ENCODE peak calls at places on chromosomes 4 and X, in nine cellular contexts. N is activated T-cell treated with anti-CD3 and anti-CD28 coated beads, Interleukin-2, amount 50 U/mL, for 4 hours; C is Right ventricle myocardium inferior; G is mucosa of descending colon; L is left ventricle myocardium superior; W is left lobe of liver; X is lower lobe of right lung; K is left cardiac atrium; V is activated naive CD8-positive, alpha-beta T cell treated with anti-CD3 and anti-CD28 coated beads, Interleukin-2, amount 50 U/mL, for 24 hours. S is an unnamed sample.

GRCh38 chr4:185683896-185684295 is 128.1 kb downstream of the SORBS2 start:
- ATAC-seq in V (no peak), X (no peak), W (no peak), L (peak; percentile 23), C (no peak), N (no peak), G (no peak), K (peak; percentile 21), S (no peak)

GRCh38 chr4:5635826-5636196 is 72.5 kb downstream of the EVC2 start:
- ATAC-seq in L (no peak), C (no peak), X (no peak), K (no peak), W (no peak), N (no peak), V (no peak), G (no peak), S (peak; percentile 67)

GRCh38 chrX:129792586-129793291 is 13.0 kb downstream of the SASH3 start:
- ATAC-seq in G (no peak), N (no peak), K (no peak), V (no peak), L (no peak), X (peak; percentile 6), W (no peak), C (no peak), S (no peak)

GRCh38 chrX:52839137-52839536 is 28.1 kb downstream of the XAGE5 start:
- ATAC-seq in N (no peak), W (no peak), L (no peak), G (no peak), C (no peak), V (no peak), X (no peak), K (no peak), S (no peak)

GRCh38 chr4:122978789-122979188 is 56.4 kb upstream of the NUDT6 start:
- ATAC-seq in W (no peak), C (no peak), G (no peak), N (no peak), X (no peak), K (no peak), V (no peak), L (no peak), S (no peak)

GRCh38 chr4:10106421-10107039 is 10.1 kb downstream of the WDR1 start:
- ATAC-seq in G (peak; percentile 52), C (peak; percentile 77), X (peak; percentile 76), W (peak; percentile 19), K (peak; percentile 92), V (peak; percentile 91), N (peak; percentile 93), L (peak; percentile 72), S (peak; percentile 87)

GRCh38 chrX:24426921-24427746 is 38.0 kb upstream of the PDK3 start:
- ATAC-seq in W (peak; percentile 79), K (peak; percentile 24), V (no peak), N (no peak), L (peak; percentile 54), G (peak; percentile 84), X (no peak), C (peak; percentile 10), S (no peak)

GRCh38 chr4:56914336-56914735 is 6.6 kb downstream of the REST start:
- ATAC-seq in V (no peak), N (no peak), G (no peak), W (no peak), L (no peak), C (no peak), X (no peak), K (no peak), S (no peak)

GRCh38 chrX:42128020-42128419 is 204.7 kb upstream of the CASK start:
- ATAC-seq in G (no peak), C (no peak), L (no peak), K (no peak), N (peak; percentile 23), W (no peak), V (peak; percentile 59), X (no peak), S (peak; percentile 87)

GRCh38 chrX:53281321-53281822 is at the start of gene IQSEC2:
- ATAC-seq in K (peak; percentile 94), G (peak; percentile 90), C (peak; percentile 87), V (no peak), X (peak; percentile 94), L (peak; percentile 93), W (peak; percentile 73), N (no peak), S (no peak)

GRCh38 chrX:10176121-10177003 is 19.6 kb downstream of the CLCN4 start:
- ATAC-seq in K (no peak), X (peak; percentile 25), G (peak; percentile 77), L (no peak), C (no peak), N (no peak), W (peak; percentile 77), V (no peak), S (no peak)

GRCh38 chr4:105257817-105258495 is 111.3 kb downstream of the TET2 start:
- ATAC-seq in G (no peak), V (no peak), N (no peak), K (no peak), X (no peak), C (no peak), W (peak; percentile 42), L (no peak), S (no peak)

GRCh38 chr4:97498875-97499274 is 644.4 kb downstream of the STPG2 start:
- ATAC-seq in N (no peak), X (no peak), G (no peak), W (peak; percentile 37), L (no peak), C (no peak), K (peak; percentile 77), V (no peak), S (no peak)

GRCh38 chr4:127737295-127737694 is 7.1 kb downstream of the SLC25A31 start:
- ATAC-seq in V (no peak), N (no peak), L (no peak), C (no peak), G (no peak), X (no peak), W (no peak), K (no peak), S (no peak)

GRCh38 chrX:109889289-109890006 is 113.5 kb upstream of the TMEM164 start:
- ATAC-seq in V (no peak), X (peak; percentile 65), K (peak; percentile 58), G (peak; percentile 46), C (peak; percentile 57), W (peak; percentile 44), L (peak; percentile 57), N (no peak), S (no peak)

GRCh38 chr4:67082746-67083145 is 462.6 kb downstream of the CENPC start:
- ATAC-seq in L (no peak), G (no peak), C (no peak), K (no peak), V (no peak), X (no peak), N (no peak), W (no peak), S (no peak)

GRCh38 chr4:52823478-52824092 is 38.5 kb upstream of the RASL11B start:
- ATAC-seq in L (no peak), G (no peak), K (peak; percentile 29), N (peak; percentile 87), C (no peak), X (peak; percentile 16), V (peak; percentile 82), W (no peak), S (peak; percentile 86)

GRCh38 chrX:48492293-48492910 is 16.4 kb upstream of the PORCN start:
- ATAC-seq in W (no peak), L (peak; percentile 48), X (no peak), G (no peak), V (no peak), K (peak; percentile 57), C (peak; percentile 34), N (no peak), S (no peak)

GRCh38 chr4:112861378-112862317 is 187.8 kb upstream of the ANK2 start:
- ATAC-seq in C (no peak), G (no peak), X (no peak), L (no peak), W (no peak), K (no peak), V (no peak), N (no peak), S (no peak)

GRCh38 chr4:99536148-99536728 is 25.4 kb downstream of the C4orf17 start:
- ATAC-seq in X (no peak), W (peak; percentile 20), K (peak; percentile 49), V (no peak), C (peak; percentile 79), L (peak; percentile 75), G (no peak), N (no peak), S (no peak)

GRCh38 chr4:40055379-40055872 is 1.2 kb upstream of the N4BP2 start:
- ATAC-seq in N (peak; percentile 4), W (no peak), G (no peak), L (no peak), V (peak; percentile 13), X (peak; percentile 11), K (no peak), C (no peak), S (peak; percentile 38)

GRCh38 chr4:144658908-144659307 is 13.0 kb downstream of the HHIP start:
- ATAC-seq in W (no peak), L (no peak), K (no peak), X (no peak), C (no peak), V (no peak), G (no peak), N (no peak), S (no peak)

GRCh38 chr4:101885574-101885973 is 95.0 kb downstream of the BANK1 start:
- ATAC-seq in G (peak; percentile 99), W (peak; percentile 82), X (peak; percentile 91), K (no peak), V (no peak), N (no peak), L (no peak), C (no peak), S (no peak)

GRCh38 chr4:75907956-75908355 is 5.7 kb upstream of the PPEF2 start:
- ATAC-seq in N (no peak), W (peak; percentile 23), G (no peak), V (no peak), K (no peak), X (no peak), C (no peak), L (no peak), S (no peak)

GRCh38 chrX:94743478-94743877 is 1069.5 kb downstream of the FAM133A start:
- ATAC-seq in W (no peak), X (peak; percentile 54), V (peak; percentile 40), C (no peak), N (no peak), K (no peak), G (no peak), L (no peak), S (no peak)

GRCh38 chrX:119272882-119273806 is 37.1 kb downstream of the PGRMC1 start:
- ATAC-seq in L (peak; percentile 78), G (peak; percentile 76), V (peak; percentile 89), X (peak; percentile 53), C (peak; percentile 59), K (peak; percentile 87), N (peak; percentile 93), W (peak; percentile 44), S (peak; percentile 93)

GRCh38 chr4:184849184-184849583 is 23.4 kb upstream of the ACSL1 start:
- ATAC-seq in W (no peak), L (no peak), G (no peak), V (peak; percentile 69), N (no peak), C (no peak), X (peak; percentile 40), K (no peak), S (peak; percentile 81)

GRCh38 chr4:105196523-105197145 is 50.0 kb downstream of the TET2 start:
- ATAC-seq in G (peak; percentile 84), K (peak; percentile 65), C (peak; percentile 57), V (no peak), W (peak; percentile 45), X (peak; percentile 55), L (peak; percentile 66), N (no peak), S (no peak)

GRCh38 chrX:23845316-23845932 is 62.3 kb downstream of the APOO start:
- ATAC-seq in V (no peak), L (peak; percentile 52), G (peak; percentile 84), N (no peak), X (peak; percentile 75), K (peak; percentile 48), C (no peak), W (peak; percentile 78), S (no peak)

GRCh38 chrX:78573630-78574029 is 85.5 kb downstream of the RTL3 start:
- ATAC-seq in K (no peak), W (no peak), X (no peak), L (peak; percentile 55), G (peak; percentile 57), V (no peak), C (no peak), N (no peak), S (no peak)

GRCh38 chrX:2677764-2678163 is 13.3 kb upstream of the CD99 start:
- ATAC-seq in X (peak; percentile 64), N (no peak), K (peak; percentile 98), W (peak; percentile 24), L (peak; percentile 98), V (no peak), G (peak; percentile 68), C (peak; percentile 97), S (peak; percentile 38)